ENCODE peak calls at places on chromosomes 4 and X, in five cellular contexts. T is adrenal gland, D is upper lobe of left lung, E is Peyer's patch, C is gastrocnemius medialis. H is an unnamed sample.

GRCh38 chr4:81648576-81649272 is 177.0 kb upstream of the RASGEF1B start:
- DNase-seq in D (no peak), C (no peak), T (no peak), E (no peak), H (no peak)

GRCh38 chr4:67575232-67575888 is 16.8 kb downstream of the STAP1 start:
- DNase-seq in E (no peak), T (no peak), D (no peak), C (no peak), H (no peak)

GRCh38 chr4:20272411-20272872 is 20.7 kb downstream of the SLIT2 start:
- DNase-seq in C (no peak), T (no peak), D (no peak), E (no peak), H (no peak)

GRCh38 chr4:127140306-127140705 is 492.5 kb upstream of the INTU start:
- DNase-seq in T (no peak), E (no peak), C (no peak), D (no peak), H (no peak)

GRCh38 chrX:74422576-74423288 is 1.4 kb downstream of the SLC16A2 start:
- DNase-seq in T (peak), E (peak), D (peak), C (peak), H (peak)

GRCh38 chrX:119503484-119503861 is 35.2 kb downstream of the SLC25A5 start:
- DNase-seq in D (no peak), T (peak), C (no peak), E (peak), H (peak)

GRCh38 chrX:40108084-40108958 is 10.6 kb upstream of the BCOR start:
- DNase-seq in T (peak), C (no peak), D (peak), E (peak), H (peak)

GRCh38 chrX:100928660-100929613 is at the start of gene XKRX:
- DNase-seq in C (no peak), T (peak), E (peak), D (peak), H (peak)

GRCh38 chrX:69162466-69162865 is 2.8 kb downstream of the PJA1 start:
- DNase-seq in E (no peak), D (no peak), C (no peak), T (no peak), H (no peak)

GRCh38 chr4:135418353-135418752 is 1216.8 kb upstream of the PABPC4L start:
- DNase-seq in E (no peak), T (no peak), D (no peak), C (no peak), H (no peak)

GRCh38 chrX:96004386-96004785 is 680.3 kb upstream of the DIAPH2 start:
- DNase-seq in C (no peak), T (no peak), E (no peak), D (no peak), H (no peak)

GRCh38 chr4:73439991-73440390 is 4.0 kb downstream of the AFP start:
- DNase-seq in E (no peak), C (no peak), T (no peak), D (no peak), H (no peak)

GRCh38 chr4:8293131-8293975 is 23.8 kb downstream of the HTRA3 start:
- DNase-seq in T (no peak), C (no peak), D (no peak), E (peak), H (no peak)

GRCh38 chrX:65241059-65241721 is 264.9 kb upstream of the ZC4H2 start:
- DNase-seq in T (no peak), D (no peak), C (no peak), E (no peak), H (no peak)

GRCh38 chr4:76090241-76090691 is 15.8 kb downstream of the ART3 start:
- DNase-seq in D (no peak), T (peak), C (peak), E (no peak), H (peak)

GRCh38 chrX:121581885-121582284 is 534.5 kb downstream of the GLUD2 start:
- DNase-seq in C (no peak), D (no peak), E (no peak), T (no peak), H (no peak)

GRCh38 chrX:2828404-2829065 is at the start of gene GYG2:
- DNase-seq in C (no peak), T (no peak), E (no peak), D (peak), H (no peak)

GRCh38 chr4:61934201-61934600 is 734.1 kb downstream of the ADGRL3 start:
- DNase-seq in T (no peak), E (no peak), D (no peak), C (no peak), H (no peak)

GRCh38 chr4:37132351-37132989 is 112.1 kb upstream of the NWD2 start:
- DNase-seq in D (no peak), T (no peak), E (no peak), C (no peak), H (no peak)

GRCh38 chr4:96649536-96649935 is 809.6 kb downstream of the PDHA2 start:
- DNase-seq in T (no peak), C (no peak), D (no peak), E (no peak), H (no peak)

GRCh38 chr4:100164808-100165760 is 25.2 kb downstream of the DDIT4L start:
- DNase-seq in C (no peak), D (no peak), E (no peak), T (no peak), H (no peak)

GRCh38 chrX:109312757-109313156 is 169.1 kb downstream of the GUCY2F start:
- DNase-seq in C (no peak), E (no peak), D (no peak), T (no peak), H (no peak)

GRCh38 chr4:141254326-141254725 is 33.6 kb downstream of the ZNF330 start:
- DNase-seq in E (no peak), C (no peak), D (no peak), T (no peak), H (no peak)

GRCh38 chrX:107025538-107025937 is 25.5 kb upstream of the MORC4 start:
- DNase-seq in D (no peak), E (no peak), T (no peak), C (no peak), H (no peak)

GRCh38 chrX:103197721-103198306 is 17.1 kb upstream of the BEX4 start:
- DNase-seq in D (no peak), C (no peak), E (no peak), T (no peak), H (no peak)

GRCh38 chrX:107707866-107708265 is 67.7 kb downstream of the TSC22D3 start:
- DNase-seq in C (no peak), D (no peak), E (no peak), T (no peak), H (no peak)

GRCh38 chrX:46165411-46165810 is 379.8 kb downstream of the ZNF674 start:
- DNase-seq in T (no peak), D (no peak), E (no peak), C (no peak), H (no peak)

GRCh38 chr4:152485726-152486276 is 50.1 kb downstream of the FBXW7 start:
- DNase-seq in D (no peak), E (no peak), C (no peak), T (no peak), H (no peak)
- TF ChIP-seq POLR2A in D (no peak), E (no peak), C (no peak), T (no peak), H (no peak)

DNA sequence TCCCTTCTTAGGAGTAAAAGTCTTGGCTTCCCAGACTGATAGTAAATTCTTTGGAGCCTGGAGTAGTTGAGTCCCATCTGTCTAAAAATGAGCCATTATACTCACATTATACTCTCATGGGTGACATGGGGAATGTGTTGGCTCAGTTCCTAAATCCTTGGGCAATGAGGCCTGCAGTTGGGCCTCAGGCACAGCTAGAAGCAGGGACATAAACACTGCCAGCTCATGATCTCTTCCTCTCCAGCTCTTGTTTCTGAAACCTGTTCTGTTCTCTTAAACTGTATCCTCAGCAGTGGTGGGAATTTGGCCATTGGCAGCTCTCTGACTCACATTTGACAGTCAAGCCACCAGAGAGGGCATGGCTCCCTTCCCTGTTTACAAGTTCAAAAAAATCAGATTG is 212.5 kb downstream of the SPATA18 start:
- DNase-seq in T (no peak), C (no peak), D (no peak), E (no peak), H (no peak)
- H3K27ac ChIP-seq in T (no peak), C (no peak), D (no peak), E (no peak), H (no peak)

DNA sequence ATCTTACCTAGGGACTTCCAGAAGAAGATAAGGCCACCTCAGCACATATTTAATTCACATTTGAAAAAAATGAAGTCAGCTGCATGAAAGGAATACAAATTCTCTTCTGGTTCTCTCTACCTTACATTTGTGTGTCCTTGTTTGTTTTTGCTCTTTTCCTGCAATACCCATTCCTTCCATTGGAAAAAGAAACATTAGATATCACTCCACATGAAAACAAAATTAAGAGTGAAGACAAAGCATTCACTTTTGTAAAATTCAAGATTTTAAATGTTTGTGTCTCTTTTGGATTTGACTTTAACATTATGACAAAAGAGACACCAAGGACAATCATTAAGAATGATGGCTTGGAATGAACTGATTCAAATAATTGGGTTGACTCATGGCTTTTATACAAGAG is 1351.8 kb downstream of the FSTL5 start:
- DNase-seq in E (no peak), D (no peak), C (no peak), T (no peak), H (no peak)
- TF ChIP-seq CTCF in E (no peak), D (no peak), C (no peak), T (no peak), H (no peak)

GRCh38 chrX:41946230-41946629 is 22.9 kb upstream of the CASK start:
- DNase-seq in T (no peak), D (no peak), C (no peak), E (no peak), H (no peak)
- TF ChIP-seq POLR2A in T (no peak), D (no peak), C (no peak), E (no peak), H (no peak)

DNA sequence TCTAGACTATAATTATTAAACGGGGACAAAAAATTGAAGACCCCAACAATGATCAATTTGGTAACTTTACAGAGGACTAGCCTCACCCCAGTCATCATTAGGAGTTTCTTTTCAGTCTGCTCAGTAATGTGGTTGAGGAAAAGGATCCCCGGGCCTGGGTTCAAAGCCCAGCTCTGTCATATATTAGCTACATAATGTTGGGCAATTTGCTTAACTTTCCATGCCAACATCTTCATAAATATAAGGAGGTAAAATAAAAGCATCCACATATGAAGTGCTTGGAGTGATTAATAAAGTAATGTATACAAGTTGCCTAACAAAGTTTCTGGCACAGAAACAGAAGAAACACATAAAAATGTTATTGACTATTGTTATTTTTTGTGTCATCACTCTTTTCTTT is 53.4 kb upstream of the ANTXR2 start:
- DNase-seq in T (no peak), D (no peak), C (no peak), E (no peak), H (no peak)
- H3K27ac ChIP-seq in T (no peak), D (no peak), C (no peak), E (no peak), H (no peak)

GRCh38 chr4:6688879-6689505 is 4.7 kb upstream of the S100P start:
- DNase-seq in D (no peak), E (peak), T (peak), C (no peak), H (peak)
- TF ChIP-seq CTCF in D (no peak), E (no peak), T (no peak), C (no peak), H (no peak)

GRCh38 chr4:38856524-38857337 is at the start of gene TLR6:
- DNase-seq in C (no peak), D (no peak), T (peak), E (no peak), H (peak)
- TF ChIP-seq POLR2A in C (no peak), D (no peak), T (no peak), E (no peak), H (no peak)

DNA sequence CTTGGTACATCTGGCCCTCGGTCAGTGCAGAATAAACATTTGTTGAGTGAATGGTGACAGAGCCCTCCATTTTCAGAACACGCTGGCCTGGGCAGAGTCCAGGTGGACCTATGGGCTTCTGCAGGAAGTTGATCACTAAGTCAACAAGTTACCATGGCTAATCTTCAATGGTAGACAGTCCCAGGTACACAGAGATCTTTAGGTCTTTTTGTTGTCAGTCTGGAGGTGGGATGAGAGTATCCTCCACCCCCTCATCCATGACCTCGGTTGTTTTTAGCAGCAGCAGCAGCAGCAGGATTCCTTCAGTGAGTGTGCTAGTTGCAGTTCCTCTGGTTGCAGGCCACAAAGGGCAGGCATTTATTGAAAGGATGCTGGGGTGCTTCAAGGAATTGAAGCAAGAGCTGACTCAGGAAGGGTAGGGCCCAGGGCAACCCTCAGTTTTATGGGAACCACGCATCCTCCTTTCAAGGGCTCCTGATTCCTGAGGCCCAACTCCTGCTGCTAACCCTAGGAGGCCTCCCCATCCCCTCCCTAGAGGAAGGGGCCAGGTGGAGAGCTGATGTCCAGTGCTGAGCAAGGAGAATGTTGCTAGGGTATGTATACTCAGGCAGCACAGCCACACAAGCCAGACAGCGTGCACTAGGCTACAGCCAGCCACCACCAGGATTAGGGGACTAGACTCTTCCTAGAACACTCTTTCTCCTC is 1.7 kb upstream of the USP27X start:
- DNase-seq in D (no peak), C (no peak), E (no peak), T (no peak), H (no peak)
- H3K27ac ChIP-seq in D (peak), C (peak), E (peak), T (peak), H (peak)

GRCh38 chr4:2186865-2187172 is 55.1 kb downstream of the HAUS3 start:
- DNase-seq in D (no peak), E (no peak), C (no peak), T (no peak), H (no peak)

GRCh38 chr4:2180410-2180809 is 61.5 kb downstream of the HAUS3 start:
- DNase-seq in E (no peak), C (no peak), D (no peak), T (no peak), H (no peak)

GRCh38 chr4:2183394-2183793 is 58.5 kb downstream of the HAUS3 start:
- DNase-seq in C (no peak), T (no peak), E (no peak), D (no peak), H (no peak)

GRCh38 chr4:2182981-2183380 is 58.9 kb downstream of the HAUS3 start:
- DNase-seq in D (no peak), C (no peak), E (no peak), T (no peak), H (no peak)

DNA sequence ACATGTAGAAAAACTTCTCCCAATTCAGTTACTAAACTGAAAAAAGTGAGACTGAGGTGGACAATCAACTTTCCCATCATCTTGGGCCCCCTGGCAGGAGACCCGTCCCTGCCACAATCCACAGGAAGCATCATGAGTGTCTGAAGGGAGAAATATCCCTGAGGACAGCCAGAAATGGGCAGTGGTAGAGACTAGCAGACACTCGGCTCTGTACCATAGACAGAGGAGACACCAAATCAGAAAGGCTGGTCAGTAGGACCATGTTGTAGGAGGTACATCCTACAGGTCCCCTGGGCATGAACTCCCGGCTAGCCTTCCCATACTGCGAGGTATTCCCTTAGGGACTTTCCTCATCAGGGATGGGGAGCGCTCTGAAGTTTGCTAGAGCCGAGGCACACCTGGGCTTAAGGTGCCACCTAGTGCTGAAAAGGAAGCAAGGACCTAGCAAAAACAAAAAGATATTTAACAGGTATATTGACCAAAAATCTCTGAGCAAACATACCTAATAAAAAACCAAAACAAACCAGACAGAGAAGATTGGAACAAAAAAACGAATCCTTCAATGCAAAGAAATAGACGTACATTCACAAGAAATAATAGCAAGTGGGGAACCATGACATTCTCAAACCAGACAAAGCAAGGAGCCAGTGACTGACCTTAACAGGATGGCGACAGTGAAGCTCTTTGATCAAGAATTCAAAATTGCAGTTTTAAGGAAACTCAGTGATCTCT is 55.6 kb downstream of the HAUS3 start:
- DNase-seq in E (no peak), T (no peak), D (no peak), C (no peak), H (no peak)
- TF ChIP-seq CTCF in E (no peak), T (no peak), D (no peak), C (no peak), H (no peak)

GRCh38 chrX:21354725-21355124 is 19.5 kb upstream of the CNKSR2 start:
- DNase-seq in E (no peak), D (no peak), C (no peak), T (no peak), H (no peak)
- TF ChIP-seq POLR2A in E (no peak), D (no peak), C (no peak), T (no peak), H (no peak)

H was measured in prostate gland.